ENCODE peak calls at places on chromosomes 6 and 20, in four cellular contexts. E is adrenal gland, K is AG10803, T is OCI-LY7. D is an unnamed sample.
A peak's percentile ranks its signal among the peaks of the same experiment; 100 is the strongest.

GRCh38 chr20:43699941-43700565 is 26.7 kb downstream of the GTSF1L start:
- DNase-seq in K (no peak), E (no peak), T (no peak), D (no peak)

GRCh38 chr6:159919011-159919511 is 28.3 kb downstream of the MAS1 start:
- DNase-seq in E (no peak), T (no peak), K (no peak), D (no peak)

GRCh38 chr6:9896806-9897205 is 518.1 kb downstream of the TFAP2A start:
- DNase-seq in T (no peak), E (no peak), K (no peak), D (no peak)

GRCh38 chr6:116144590-116144989 is 18.7 kb upstream of the COL10A1 start:
- DNase-seq in K (peak; percentile 86), T (no peak), E (no peak), D (no peak)

GRCh38 chr6:52109073-52109635 is 21.7 kb upstream of the PKHD1 start:
- DNase-seq in K (no peak), E (no peak), T (no peak), D (no peak)

GRCh38 chr20:17533396-17533795 is 2.2 kb upstream of the BFSP1 start:
- DNase-seq in E (no peak), T (peak; percentile 39), K (peak; percentile 66), D (peak; percentile 58)

GRCh38 chr6:60679175-60679574 is 1606.8 kb downstream of the KHDRBS2 start:
- DNase-seq in K (no peak), E (no peak), T (no peak), D (no peak)

GRCh38 chr20:10314198-10314597 is 95.6 kb downstream of the SNAP25 start:
- DNase-seq in E (no peak), K (no peak), T (no peak), D (no peak)

GRCh38 chr20:19252670-19253120 is 40.3 kb downstream of the SLC24A3 start:
- DNase-seq in T (no peak), E (no peak), K (peak; percentile 84), D (no peak)

GRCh38 chr6:13831623-13832022 is 17.3 kb upstream of the MCUR1 start:
- DNase-seq in E (no peak), K (no peak), T (no peak), D (peak; percentile 63)

GRCh38 chr6:89360415-89360999 is 8.0 kb upstream of the UBE2J1 start:
- DNase-seq in T (no peak), E (no peak), K (peak; percentile 56), D (peak; percentile 74)

GRCh38 chr6:37099442-37099841 is 70.5 kb upstream of the PIM1 start:
- DNase-seq in K (no peak), E (peak; percentile 72), T (no peak), D (no peak)

GRCh38 chr20:56839222-56839621 is 210.1 kb downstream of the TFAP2C start:
- DNase-seq in K (no peak), E (no peak), T (no peak), D (no peak)

GRCh38 chr20:4070323-4071176 is 55.2 kb upstream of the RNF24 start:
- DNase-seq in E (no peak), K (no peak), T (no peak), D (no peak)

GRCh38 chr20:49951160-49951559 is 15.0 kb downstream of the RNF114 start:
- DNase-seq in T (no peak), K (peak; percentile 70), E (no peak), D (no peak)

GRCh38 chr6:160967833-160968232 is 23.7 kb upstream of the MAP3K4 start:
- DNase-seq in K (peak; percentile 26), E (no peak), T (no peak), D (no peak)

GRCh38 chr6:120816862-120817261 is 517.4 kb downstream of the TBC1D32 start:
- DNase-seq in T (no peak), E (no peak), K (no peak), D (no peak)

GRCh38 chr6:53250137-53250760 is 98.5 kb downstream of the ELOVL5 start:
- DNase-seq in T (no peak), E (no peak), K (peak; percentile 9), D (no peak)

GRCh38 chr6:83198486-83199172 is 5.5 kb downstream of the RWDD2A start:
- DNase-seq in K (peak; percentile 39), E (no peak), T (no peak), D (no peak)

GRCh38 chr6:157461000-157461915 is 80.3 kb downstream of the ZDHHC14 start:
- DNase-seq in E (peak; percentile 30), K (peak; percentile 10), T (no peak), D (peak; percentile 93)

GRCh38 chr20:18443841-18444240 is 23.0 kb downstream of the DZANK1 start:
- DNase-seq in K (peak; percentile 28), T (no peak), E (no peak), D (no peak)

GRCh38 chr20:2797136-2797983 is 3.1 kb downstream of the CPXM1 start:
- DNase-seq in K (no peak), E (no peak), T (no peak), D (no peak)

GRCh38 chr20:24662286-24662685 is 192.9 kb downstream of the SYNDIG1 start:
- DNase-seq in E (no peak), T (no peak), K (no peak), D (no peak)

GRCh38 chr20:16951876-16952275 is 203.7 kb downstream of the OTOR start:
- DNase-seq in T (no peak), E (no peak), K (no peak), D (no peak)

GRCh38 chr20:36604952-36605308 is 649 bp upstream of the RAB5IF start:
- DNase-seq in T (peak; percentile 92), E (peak; percentile 45), K (no peak), D (peak; percentile 95)

GRCh38 chr6:82554706-82555105 is 191.1 kb downstream of the TPBG start:
- DNase-seq in T (no peak), E (no peak), K (peak; percentile 54), D (no peak)

GRCh38 chr6:13953061-13953705 is 28.4 kb downstream of the RNF182 start:
- DNase-seq in E (no peak), K (peak; percentile 9), T (no peak), D (no peak)

GRCh38 chr20:36378686-36379085 is 72.5 kb downstream of the DLGAP4 start:
- DNase-seq in E (no peak), K (no peak), T (no peak), D (no peak)

DNA sequence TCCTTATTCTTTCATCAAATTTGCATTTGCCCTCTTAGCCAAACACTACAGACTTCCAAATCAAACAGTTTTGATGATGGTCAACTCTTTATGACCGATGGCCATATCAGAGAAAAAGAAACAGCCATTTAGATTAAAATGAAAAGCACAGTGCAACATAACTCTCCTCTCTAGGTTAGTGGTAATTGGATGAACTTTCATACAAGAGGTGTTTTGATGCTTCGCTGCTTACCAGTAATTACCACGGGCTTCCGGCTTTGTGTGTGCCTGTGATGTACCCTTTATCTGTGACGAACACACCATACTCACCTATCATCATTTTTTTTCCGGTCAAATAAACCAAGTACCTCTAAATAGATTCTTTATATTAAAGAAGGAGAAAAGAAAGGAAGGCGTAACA is 181.8 kb downstream of the FOXA2 start:
- DNase-seq in K (no peak), E (no peak), T (no peak), D (no peak)
- H3K4me3 ChIP-seq in K (no peak overlapping the region), E (no peak overlapping the region), T (no peak overlapping the region), D (no peak overlapping the region)

GRCh38 chr6:5471637-5472430 is 210.5 kb downstream of the FARS2 start:
- DNase-seq in T (no peak), E (no peak), K (no peak), D (no peak)
- TF ChIP-seq CTCF in T (no peak), E (no peak), K (no peak), D (no peak)

DNA sequence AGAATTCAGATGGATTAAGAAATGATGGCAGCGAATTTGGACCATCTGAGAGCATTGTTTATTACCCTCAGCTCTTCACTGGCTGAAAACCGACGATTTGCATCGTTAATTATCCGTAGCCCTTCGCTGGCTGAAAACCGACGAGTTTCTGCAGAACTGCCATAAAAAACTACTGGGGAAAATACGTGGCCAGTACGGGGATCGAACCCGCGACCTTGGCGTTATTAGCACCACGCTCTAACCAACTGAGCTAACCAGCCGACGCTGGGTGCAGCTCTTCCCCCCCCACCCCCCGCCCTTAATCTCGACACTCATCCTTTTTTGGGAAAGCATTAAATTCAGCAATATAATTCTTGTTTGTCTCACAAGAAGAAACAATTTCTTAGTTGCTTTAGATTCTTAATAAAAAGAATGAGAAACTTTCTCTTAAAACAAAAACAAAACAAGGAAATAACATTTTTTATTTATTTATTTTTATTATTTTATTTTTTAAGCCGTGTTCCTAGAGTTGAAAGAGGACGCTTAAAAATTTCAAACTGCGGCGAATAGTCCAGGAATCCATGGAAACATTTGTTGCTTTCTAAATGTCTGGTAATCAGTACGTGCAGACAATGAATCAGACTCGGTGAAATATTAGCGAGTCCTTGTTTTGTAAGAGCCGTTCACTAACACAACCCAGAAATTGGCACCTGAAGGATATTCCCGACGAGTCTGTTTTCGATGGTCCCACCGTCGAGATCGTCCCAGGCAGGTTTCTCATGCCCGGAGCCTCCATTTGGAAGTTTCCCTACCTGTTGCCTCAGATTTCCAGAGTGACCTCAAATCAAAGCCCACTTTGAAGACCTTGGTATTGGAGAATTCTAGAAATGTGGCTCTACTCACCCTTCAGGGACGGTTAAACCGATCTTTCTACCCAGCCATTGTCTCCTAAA is 27.8 kb downstream of the PRSS16 start:
- DNase-seq in T (no peak), K (no peak), E (no peak), D (peak; percentile 46)
- H3K4me3 ChIP-seq in T (no peak overlapping the region), K (no peak overlapping the region), E (no peak overlapping the region), D (no peak overlapping the region)

GRCh38 chr6:3335169-3335568 is 76.4 kb downstream of the PSMG4 start:
- DNase-seq in E (no peak), K (no peak), T (no peak), D (no peak)

GRCh38 chr6:3336066-3336786 is 77.5 kb downstream of the PSMG4 start:
- DNase-seq in E (no peak), T (no peak), K (no peak), D (no peak)

GRCh38 chr6:3336859-3337515 is 78.2 kb downstream of the PSMG4 start:
- DNase-seq in T (no peak), E (no peak), K (no peak), D (no peak)

GRCh38 chr6:3340358-3340798 is 81.6 kb downstream of the PSMG4 start:
- DNase-seq in E (no peak), K (peak; percentile 93), T (no peak), D (no peak)

DNA sequence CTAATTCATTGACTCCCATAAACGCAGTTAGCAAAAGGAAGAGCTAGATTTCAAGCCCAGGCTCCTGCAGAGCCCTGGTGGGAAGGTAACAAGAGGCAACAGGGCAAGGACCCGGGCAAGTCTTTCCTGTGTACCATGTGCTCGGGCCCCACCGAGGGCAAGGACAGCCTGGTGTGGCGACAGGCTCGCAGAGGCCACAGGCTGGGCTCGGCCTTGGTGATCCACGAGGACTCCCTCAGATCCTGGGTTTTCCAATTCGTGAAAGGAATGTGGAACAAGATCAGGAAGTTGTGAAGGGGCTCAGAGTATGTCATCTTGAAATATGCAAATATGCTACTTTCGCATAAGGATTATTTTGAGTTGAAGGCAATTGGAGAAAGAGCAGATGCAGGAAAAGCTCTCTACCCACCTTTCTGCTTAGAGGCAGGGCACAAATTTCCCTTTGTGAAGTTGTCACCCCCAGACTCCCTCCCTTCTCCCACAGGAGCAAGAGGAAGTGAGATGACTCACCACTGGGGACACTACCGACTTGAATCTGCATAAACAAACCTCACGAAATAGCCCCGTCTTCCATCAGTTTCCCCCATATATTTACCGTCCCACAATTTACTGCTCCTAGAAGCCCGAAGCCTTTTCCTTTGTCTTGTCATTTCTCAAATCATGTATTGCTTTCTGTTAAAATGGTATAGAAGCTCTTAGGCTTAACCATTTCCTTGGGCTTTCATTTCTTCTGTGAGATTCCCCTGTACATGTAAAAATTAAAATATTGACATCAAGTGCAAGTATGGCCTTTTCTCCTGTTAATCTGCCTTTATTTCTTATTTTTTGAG is 79.0 kb downstream of the PSMG4 start:
- DNase-seq in K (no peak), T (no peak), E (peak; percentile 44), D (peak; percentile 37)
- TF ChIP-seq CTCF in K (peak; percentile 16), T (peak; percentile 32), E (no peak), D (no peak)

D was measured in GM12865.